ENCODE peak calls at places on chromosome X, in five cellular contexts. N is Peyer's patch, H is AG04449, L is RWPE2, D is fibroblast of pulmonary artery. U is an unnamed sample.

GRCh38 chrX:111560801-111561200 is 49.4 kb downstream of the SERTM2 start:
- DNase-seq in N (no peak), H (no peak), L (no peak), D (no peak), U (no peak)

GRCh38 chrX:148741441-148741840 is 241.0 kb downstream of the AFF2 start:
- DNase-seq in N (no peak), H (no peak), L (no peak), D (no peak), U (no peak)

GRCh38 chrX:23003121-23003520 is 3.4 kb downstream of the DDX53 start:
- DNase-seq in N (no peak), H (peak; percentile 5), L (no peak), D (peak; percentile 37), U (no peak)

GRCh38 chrX:19889582-19890342 is 2.4 kb upstream of the SH3KBP1 start:
- DNase-seq in N (peak; percentile 68), H (no peak), L (peak; percentile 70), D (peak; percentile 77), U (no peak)

GRCh38 chrX:17496407-17496806 is 121.4 kb downstream of the NHS start:
- DNase-seq in N (no peak), H (no peak), L (no peak), D (no peak), U (no peak)

GRCh38 chrX:74551934-74552333 is 62.5 kb downstream of the RLIM start:
- DNase-seq in N (no peak), H (no peak), L (no peak), D (no peak), U (no peak)

GRCh38 chrX:28586891-28587635 is at the start of gene IL1RAPL1:
- DNase-seq in N (no peak), H (no peak), L (no peak), D (peak; percentile 79), U (no peak)

GRCh38 chrX:154734101-154734781 is 16.6 kb downstream of the GAB3 start:
- DNase-seq in N (peak; percentile 71), H (no peak), L (no peak), D (peak; percentile 84), U (no peak)

GRCh38 chrX:136055651-136056221 is 70.5 kb downstream of the SLC9A6 start:
- DNase-seq in N (no peak), H (no peak), L (no peak), D (peak; percentile 79), U (no peak)

GRCh38 chrX:9293903-9294302 is 171.0 kb upstream of the TBL1X start:
- DNase-seq in N (no peak), H (no peak), L (no peak), D (no peak), U (no peak)

GRCh38 chrX:20218809-20219505 is 47.8 kb downstream of the RPS6KA3 start:
- DNase-seq in N (no peak), H (no peak), L (no peak), D (peak; percentile 22), U (no peak)

GRCh38 chrX:11395859-11396258 is 102.6 kb downstream of the AMELX start:
- DNase-seq in N (no peak), H (no peak), L (no peak), D (no peak), U (no peak)
- TF ChIP-seq CTCF in N (no peak), H (no peak), L (no peak), D (no peak), U (no peak)

GRCh38 chrX:129115935-129116334 is 407.4 kb downstream of the SMARCA1 start:
- DNase-seq in N (no peak), H (no peak), L (no peak), D (no peak), U (no peak)

GRCh38 chrX:129116651-129117050 is 406.6 kb downstream of the SMARCA1 start:
- DNase-seq in N (no peak), H (no peak), L (no peak), D (no peak), U (no peak)

DNA sequence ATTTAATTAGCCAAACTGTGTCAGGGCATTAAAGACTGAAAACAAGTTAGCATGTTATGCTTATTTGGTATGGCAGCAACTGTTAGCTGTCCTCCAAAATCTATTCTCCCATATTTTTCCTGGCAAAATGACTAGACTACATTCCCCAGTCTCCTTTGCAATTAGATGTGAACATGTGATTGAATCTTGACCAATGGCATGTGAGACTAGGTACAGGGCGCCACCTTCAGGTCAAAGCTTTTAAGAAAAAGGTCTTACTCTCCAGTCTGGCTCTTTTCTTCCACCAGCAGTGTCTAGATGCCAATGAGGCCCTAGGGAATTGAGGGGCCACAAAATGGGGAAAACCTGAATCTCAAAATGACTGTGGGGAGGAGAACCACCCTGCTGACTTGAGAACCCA is 408.2 kb downstream of the SMARCA1 start:
- DNase-seq in N (peak; percentile 45), H (no peak), L (no peak), D (peak; percentile 10), U (no peak)
- TF ChIP-seq CTCF in N (peak; percentile 25), H (no peak), L (peak; percentile 20), D (no peak), U (peak; percentile 67)

GRCh38 chrX:96568088-96568487 is 116.6 kb upstream of the DIAPH2 start:
- DNase-seq in N (no peak), H (no peak), L (no peak), D (no peak), U (no peak)

GRCh38 chrX:96564595-96564994 is 120.0 kb upstream of the DIAPH2 start:
- DNase-seq in N (no peak), H (no peak), L (no peak), D (peak; percentile 32), U (no peak)

GRCh38 chrX:96563663-96564062 is 121.0 kb upstream of the DIAPH2 start:
- DNase-seq in N (no peak), H (no peak), L (no peak), D (peak; percentile 90), U (no peak)

GRCh38 chrX:96569034-96569433 is 115.6 kb upstream of the DIAPH2 start:
- DNase-seq in N (no peak), H (no peak), L (no peak), D (no peak), U (no peak)

DNA sequence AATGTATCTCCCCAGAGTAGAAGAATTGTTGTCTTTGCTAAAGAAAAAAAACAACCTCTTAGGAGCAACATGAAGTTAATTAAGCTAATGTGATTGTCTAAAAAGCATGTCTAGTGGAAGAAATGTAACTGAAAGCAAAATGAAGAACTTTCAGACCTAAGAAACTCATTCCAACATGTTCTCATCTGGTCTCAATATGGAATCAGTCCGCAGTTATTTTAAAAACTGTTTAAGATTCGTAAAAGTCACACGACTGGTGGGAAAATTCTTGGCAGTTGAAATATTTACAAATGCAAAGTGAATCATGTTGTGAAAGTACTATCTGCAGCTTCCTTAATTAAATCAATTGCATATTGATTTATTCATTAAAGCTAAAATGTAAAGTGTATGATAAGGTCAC is 117.8 kb upstream of the DIAPH2 start:
- DNase-seq in N (no peak), H (no peak), L (no peak), D (no peak), U (no peak)
- TF ChIP-seq CTCF in N (no peak), H (no peak), L (no peak), D (no peak), U (no peak)

DNA sequence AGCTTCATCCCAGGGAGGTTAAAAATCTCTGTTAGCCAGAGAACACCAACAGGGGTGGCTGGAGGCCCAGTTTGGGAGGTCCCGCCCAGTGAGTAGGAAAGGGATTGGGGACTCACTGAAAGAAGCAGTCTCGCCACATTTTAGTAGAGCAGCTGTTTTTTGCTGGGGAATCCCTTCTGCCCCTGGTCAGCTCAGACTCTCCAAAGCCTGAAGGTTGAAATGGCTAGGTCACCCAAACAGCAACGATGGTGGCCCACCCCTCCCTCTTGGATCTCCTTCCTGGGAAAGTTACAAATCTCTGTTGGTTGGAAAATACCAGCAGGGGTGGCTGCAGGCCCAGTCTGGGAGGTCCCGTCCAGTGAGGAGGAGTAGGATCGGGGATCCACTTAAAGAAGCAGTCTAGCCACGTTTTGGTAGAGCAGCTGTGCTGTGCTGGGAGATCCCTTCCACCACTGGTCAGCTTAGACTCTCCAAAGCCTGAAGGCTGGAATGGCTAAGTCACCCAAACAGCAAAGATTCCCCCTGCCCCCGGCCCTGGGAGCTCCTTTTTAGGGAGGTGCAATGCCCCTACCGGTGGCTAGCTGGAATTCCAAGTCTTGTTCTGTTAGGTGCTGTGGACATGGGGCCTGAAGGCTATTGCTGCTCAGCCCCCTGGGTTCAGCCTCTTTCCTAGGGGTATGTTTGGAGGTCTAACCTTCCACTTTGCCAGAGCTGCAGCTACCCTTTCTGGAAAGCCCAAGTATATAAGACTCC is 40.0 kb upstream of the TEX13A start:
- DNase-seq in N (no peak), H (no peak), L (no peak), D (no peak), U (no peak)
- TF ChIP-seq CTCF in N (no peak), H (no peak), L (no peak), D (no peak), U (no peak)

GRCh38 chrX:85927740-85928139 is 119.6 kb downstream of the CHM start:
- DNase-seq in N (no peak), H (no peak), L (no peak), D (no peak), U (no peak)

GRCh38 chrX:85928606-85929005 is 118.8 kb downstream of the CHM start:
- DNase-seq in N (no peak), H (no peak), L (no peak), D (no peak), U (no peak)

DNA sequence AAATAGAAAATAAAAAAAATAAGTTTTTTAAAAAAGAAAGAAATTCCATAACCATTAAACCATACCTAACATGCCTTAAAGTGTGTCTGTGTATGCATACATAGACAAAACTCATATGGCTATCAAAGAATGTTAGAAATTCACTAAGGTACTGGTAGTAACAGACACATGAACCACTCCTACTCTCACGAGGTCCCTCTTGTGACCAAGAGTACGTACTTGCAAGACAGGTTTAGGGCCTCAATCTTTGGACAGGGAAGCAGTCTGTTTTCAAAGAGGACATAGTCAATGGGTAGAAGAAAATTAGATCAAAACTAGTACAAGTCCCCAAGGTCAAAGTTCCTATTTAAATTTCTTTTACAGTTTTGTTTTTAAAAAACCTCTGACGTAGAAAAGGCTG is 117.3 kb downstream of the CHM start:
- DNase-seq in N (no peak), H (no peak), L (no peak), D (no peak), U (no peak)
- TF ChIP-seq CTCF in N (peak; percentile 8), H (no peak), L (no peak), D (no peak), U (no peak)

GRCh38 chrX:24294619-24295018 is 19.2 kb downstream of the SUPT20HL2 start:
- DNase-seq in N (no peak), H (no peak), L (no peak), D (peak; percentile 41), U (no peak)
- TF ChIP-seq CTCF in N (no peak), H (no peak), L (no peak), D (peak; percentile 40), U (peak; percentile 59)

GRCh38 chrX:1932231-1932630 is 317.4 kb downstream of the ASMT start:
- DNase-seq in N (no peak), H (peak; percentile 49), L (no peak), D (peak; percentile 83), U (no peak)

GRCh38 chrX:1933964-1934363 is 319.1 kb downstream of the ASMT start:
- DNase-seq in N (no peak), H (no peak), L (no peak), D (no peak), U (no peak)

GRCh38 chrX:1941291-1941690 is 326.4 kb downstream of the ASMT start:
- DNase-seq in N (no peak), H (no peak), L (no peak), D (no peak), U (no peak)

GRCh38 chrX:1935805-1936204 is 320.9 kb downstream of the ASMT start:
- DNase-seq in N (no peak), H (no peak), L (no peak), D (no peak), U (no peak)
- TF ChIP-seq CTCF in N (no peak), H (no peak), L (no peak), D (no peak), U (peak; percentile 54)